ENCODE peak calls at places on chromosomes 11 and 22, in four cellular contexts. R is upper lobe of left lung, S is esophagus muscularis mucosa, A is H1. G is an unnamed sample.

GRCh38 chr22:32880061-32880460 is 78.6 kb downstream of the TIMP3 start:
- DNase-seq in R (no peak), S (no peak), A (no peak), G (no peak)

GRCh38 chr11:27770576-27770975 is 70.3 kb upstream of the BDNF start:
- DNase-seq in R (peak; percentile 36), S (no peak), A (no peak), G (no peak)

GRCh38 chr11:7595016-7595869 is 78.1 kb downstream of the CYB5R2 start:
- DNase-seq in R (peak; percentile 48), S (no peak), A (no peak), G (no peak)

GRCh38 chr22:36350751-36351594 is 36.8 kb downstream of the MYH9 start:
- DNase-seq in R (peak; percentile 77), S (no peak), A (no peak), G (peak; percentile 68)

GRCh38 chr11:118001494-118001971 is 15.3 kb downstream of the IL10RA start:
- DNase-seq in R (no peak), S (no peak), A (no peak), G (no peak)

GRCh38 chr11:108857382-108857781 is 192.5 kb downstream of the DDX10 start:
- DNase-seq in R (no peak), S (no peak), A (no peak), G (peak; percentile 59)

GRCh38 chr11:22079133-22079847 is 113.6 kb upstream of the ANO5 start:
- DNase-seq in R (no peak), S (no peak), A (no peak), G (no peak)

GRCh38 chr22:30732426-30732825 is 37.8 kb downstream of the OSBP2 start:
- DNase-seq in R (no peak), S (no peak), A (no peak), G (no peak)

GRCh38 chr11:121452609-121453150 is at the start of gene SORL1-AS1:
- DNase-seq in R (peak; percentile 39), S (no peak), A (no peak), G (no peak)

GRCh38 chr11:75577198-75577597 is 15.1 kb downstream of the SERPINH1 start:
- DNase-seq in R (no peak), S (no peak), A (no peak), G (peak; percentile 74)

GRCh38 chr22:19615867-19616581 is 91.8 kb upstream of the CLDN5 start:
- DNase-seq in R (no peak), S (no peak), A (no peak), G (no peak)

GRCh38 chr11:824292-824880 is 3.3 kb upstream of the CRACR2B start:
- DNase-seq in R (no peak), S (no peak), A (no peak), G (no peak)

GRCh38 chr11:92050305-92050704 is 174.3 kb upstream of the FAT3 start:
- DNase-seq in R (no peak), S (no peak), A (no peak), G (no peak)

GRCh38 chr11:112166561-112166960 is 611 bp upstream of the TEX12 start:
- DNase-seq in R (no peak), S (no peak), A (no peak), G (no peak)

GRCh38 chr11:113163291-113164030 is 150.9 kb upstream of the TTC12 start:
- DNase-seq in R (no peak), S (no peak), A (no peak), G (peak; percentile 24)

GRCh38 chr11:60910281-60910687 is 3.7 kb upstream of the TMEM109 start:
- DNase-seq in R (peak; percentile 44), S (no peak), A (no peak), G (no peak)

GRCh38 chr11:2689551-2690260 is 10.1 kb downstream of the KCNQ1OT1 start:
- DNase-seq in R (no peak), S (no peak), A (no peak), G (no peak)

GRCh38 chr22:36009085-36009484 is 19.5 kb downstream of the RBFOX2 start:
- DNase-seq in R (no peak), S (no peak), A (no peak), G (no peak)

GRCh38 chr11:7444582-7444981 is 40.7 kb upstream of the OLFML1 start:
- DNase-seq in R (no peak), S (no peak), A (no peak), G (no peak)

GRCh38 chr11:129352627-129353026 is 23.0 kb upstream of the BARX2 start:
- DNase-seq in R (no peak), S (peak; percentile 78), A (no peak), G (no peak)

GRCh38 chr22:37906364-37907008 is 389 bp downstream of the MICALL1 start:
- DNase-seq in R (no peak), S (no peak), A (no peak), G (peak; percentile 36)

GRCh38 chr11:44633641-44634040 is 68.2 kb downstream of the CD82 start:
- DNase-seq in R (no peak), S (no peak), A (no peak), G (no peak)

GRCh38 chr11:74325649-74326645 is 14.5 kb upstream of the P4HA3 start:
- DNase-seq in R (peak; percentile 89), S (peak; percentile 93), A (no peak), G (peak; percentile 76)

GRCh38 chr11:116384407-116384806 is 388.4 kb downstream of the BUD13 start:
- DNase-seq in R (no peak), S (no peak), A (no peak), G (no peak)

GRCh38 chr11:75700940-75701339 is 16.7 kb upstream of the MOGAT2 start:
- DNase-seq in R (no peak), S (no peak), A (no peak), G (no peak)

GRCh38 chr22:29799217-29799680 is 32.1 kb downstream of the UQCR10 start:
- DNase-seq in R (peak; percentile 97), S (peak; percentile 96), A (no peak), G (peak; percentile 78)

GRCh38 chr11:118171274-118172062 is 5.0 kb downstream of the SCN2B start:
- DNase-seq in R (peak; percentile 76), S (no peak), A (no peak), G (peak; percentile 74)

DNA sequence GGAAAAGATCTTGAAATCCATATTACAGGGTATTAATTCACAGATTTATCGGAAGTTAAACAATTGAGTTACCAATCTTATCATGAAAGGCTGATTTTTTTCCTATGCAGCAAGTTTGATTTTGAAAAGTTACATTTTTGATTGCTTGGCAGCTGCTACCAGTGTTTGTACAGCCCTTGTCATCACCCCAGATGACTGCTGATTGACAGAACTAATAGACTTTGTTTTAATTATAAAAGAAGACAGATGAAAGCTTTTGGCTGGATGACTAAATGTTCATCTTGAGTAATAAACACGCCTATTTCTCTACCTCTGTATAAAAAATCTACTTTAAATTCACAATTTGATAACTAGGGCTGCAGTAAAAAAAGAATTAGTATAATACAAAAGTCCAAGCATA is 259.7 kb downstream of the TTC28 start:
- DNase-seq in R (no peak), S (no peak), A (no peak), G (no peak)
- TF ChIP-seq EP300 in R (no peak), S (no peak), A (no peak), G (no peak)

DNA sequence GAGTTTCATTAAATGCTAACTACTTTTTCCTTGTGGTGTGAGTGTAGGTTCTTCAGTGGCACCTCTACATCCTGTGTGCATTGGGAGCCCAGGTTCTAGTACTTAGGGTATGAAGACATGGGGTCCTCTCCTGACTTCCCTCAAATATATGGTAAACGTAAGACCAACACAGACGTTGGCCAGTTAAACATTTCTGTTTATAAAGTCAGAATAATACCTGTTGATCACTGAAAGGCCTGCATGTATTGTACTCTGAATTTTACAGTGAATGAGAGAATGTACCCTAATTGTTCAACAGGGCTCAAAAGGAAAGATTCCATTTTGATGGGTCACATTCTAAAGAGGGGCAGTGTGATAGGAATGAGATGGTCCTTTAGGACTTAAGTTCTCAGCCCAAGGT is 3.2 kb downstream of the RPL27A start:
- DNase-seq in R (no peak), S (no peak), A (no peak), G (no peak)
- TF ChIP-seq EP300 in R (no peak), S (no peak), A (no peak), G (no peak)

GRCh38 chr11:110425751-110426545 is 3.8 kb upstream of the FDX1 start:
- DNase-seq in R (no peak), S (no peak), A (no peak), G (no peak)
- TF ChIP-seq EP300 in R (no peak), S (no peak), A (no peak), G (no peak)

GRCh38 chr22:27459955-27460354 is 341.6 kb downstream of the MN1 start:
- DNase-seq in R (no peak), S (no peak), A (no peak), G (no peak)

GRCh38 chr22:27460596-27461347 is 340.8 kb downstream of the MN1 start:
- DNase-seq in R (no peak), S (no peak), A (no peak), G (no peak)

GRCh38 chr22:27463121-27463520 is 338.4 kb downstream of the MN1 start:
- DNase-seq in R (no peak), S (no peak), A (no peak), G (no peak)

GRCh38 chr22:27462190-27462589 is 339.4 kb downstream of the MN1 start:
- DNase-seq in R (no peak), S (no peak), A (no peak), G (no peak)

DNA sequence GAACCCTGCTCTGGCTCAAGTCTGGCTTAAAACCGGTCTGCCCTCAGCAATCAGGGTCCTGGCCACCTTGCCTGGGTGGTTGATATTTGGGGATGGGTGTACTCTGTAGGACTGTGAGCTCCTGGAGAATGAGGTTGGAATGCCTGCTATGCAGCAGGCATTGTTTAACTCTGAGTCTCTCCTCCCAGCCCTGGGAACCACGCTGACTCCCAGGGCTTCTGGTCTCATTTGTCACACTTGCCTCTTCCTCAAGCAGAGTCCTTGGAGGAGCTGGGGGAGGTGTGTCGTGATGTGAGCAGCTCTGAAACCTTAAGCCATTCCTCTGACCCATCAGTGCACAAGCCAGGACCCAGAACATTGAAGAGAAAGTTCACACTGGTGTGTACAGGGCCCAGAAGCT is 340.1 kb downstream of the MN1 start:
- DNase-seq in R (no peak), S (no peak), A (peak; percentile 75), G (no peak)
- TF ChIP-seq EP300 in R (no peak), S (no peak), A (peak; percentile 67), G (no peak)

GRCh38 chr11:95544095-95544795 is 245.3 kb downstream of the FAM76B start:
- DNase-seq in R (no peak), S (no peak), A (no peak), G (no peak)
- TF ChIP-seq EP300 in R (no peak), S (no peak), A (no peak), G (no peak)

DNA sequence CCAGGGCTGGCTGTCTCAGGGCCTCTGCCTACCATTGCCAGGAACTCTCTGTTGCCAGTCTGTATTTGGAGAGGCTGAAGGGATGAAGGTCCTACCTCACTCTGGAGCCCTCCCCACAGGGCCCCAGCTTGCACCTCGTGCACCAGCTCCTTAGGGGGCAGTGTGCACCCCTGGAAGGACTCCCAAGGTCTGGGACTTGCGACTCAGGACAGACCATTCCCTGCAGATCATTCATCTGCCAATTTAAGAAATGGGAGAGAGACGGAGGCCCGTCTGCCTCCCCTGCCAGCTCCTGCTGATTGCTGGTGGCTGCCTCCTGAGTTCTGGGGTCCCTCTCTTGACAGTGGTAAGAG is 27.5 kb upstream of the MALAT1 start:
- DNase-seq in R (peak; percentile 91), S (no peak), A (no peak), G (peak; percentile 84)
- TF ChIP-seq EP300 in R (no peak), S (peak; percentile 12), A (no peak), G (no peak)

DNA sequence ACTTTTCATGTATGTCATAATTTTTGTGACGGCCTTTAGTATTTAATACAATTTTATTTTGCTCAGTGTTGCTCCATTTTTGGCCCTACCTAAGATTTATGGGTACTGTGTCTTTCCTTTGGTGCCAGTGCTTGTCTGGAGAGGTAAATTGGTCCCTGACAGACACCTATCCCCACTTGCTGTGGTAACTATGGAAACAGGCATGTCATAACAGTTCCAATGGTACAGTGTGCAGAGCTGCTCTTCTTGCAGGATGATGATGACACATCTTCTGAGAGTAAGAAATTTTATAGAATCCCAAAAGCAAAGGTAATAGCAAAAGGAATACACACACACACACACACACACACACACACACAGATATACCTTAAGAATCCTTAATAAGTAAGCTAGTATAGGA is 118.5 kb downstream of the ELP4 start:
- DNase-seq in R (no peak), S (no peak), A (no peak), G (no peak)
- TF ChIP-seq EP300 in R (no peak), S (no peak), A (no peak), G (no peak)

G was measured in ovary.